ENCODE peak calls at places on chromosomes 5 and 9, in five cellular contexts. Z is body of pancreas, G is GM12878, X is upper lobe of left lung, Q is transverse colon. I is an unnamed sample.

GRCh38 chr9:2267171-2267740 is 252.1 kb downstream of the SMARCA2 start:
- DNase-seq in Z (peak), G (no peak), X (peak), Q (no peak), I (no peak)

GRCh38 chr5:43036856-43037711 is 3.0 kb downstream of the ANXA2R start:
- DNase-seq in Z (no peak), G (no peak), X (no peak), Q (peak), I (peak)

GRCh38 chr9:138028596-138028995 is 151.0 kb downstream of the CACNA1B start:
- DNase-seq in Z (no peak), G (no peak), X (no peak), Q (no peak), I (no peak)

GRCh38 chr5:111454198-111454606 is 58.1 kb downstream of the STARD4 start:
- DNase-seq in Z (no peak), G (no peak), X (no peak), Q (no peak), I (no peak)

GRCh38 chr5:121853853-121854252 is 2.2 kb downstream of the FTMT start:
- DNase-seq in Z (no peak), G (no peak), X (no peak), Q (no peak), I (no peak)

GRCh38 chr9:129262261-129262660 is 84.2 kb upstream of the IER5L start:
- DNase-seq in Z (no peak), G (no peak), X (no peak), Q (no peak), I (no peak)

GRCh38 chr5:31936699-31937098 is 237.4 kb downstream of the GOLPH3 start:
- DNase-seq in Z (no peak), G (no peak), X (no peak), Q (no peak), I (no peak)

GRCh38 chr5:122858451-122858850 is 13.0 kb downstream of the SNX24 start:
- DNase-seq in Z (no peak), G (no peak), X (no peak), Q (no peak), I (peak)

GRCh38 chr5:43313854-43314457 is 744 bp upstream of the HMGCS1 start:
- DNase-seq in Z (peak), G (no peak), X (no peak), Q (no peak), I (no peak)

GRCh38 chr9:33375841-33376321 is 26.5 kb downstream of the AQP7 start:
- DNase-seq in Z (peak), G (no peak), X (no peak), Q (no peak), I (no peak)

GRCh38 chr5:43037929-43038510 is 2.1 kb downstream of the ANXA2R start:
- DNase-seq in Z (no peak), G (no peak), X (peak), Q (peak), I (peak)

GRCh38 chr9:20559236-20559896 is 62.9 kb downstream of the MLLT3 start:
- DNase-seq in Z (no peak), G (no peak), X (no peak), Q (no peak), I (no peak)

GRCh38 chr5:169094586-169095409 is 206.1 kb downstream of the SLIT3 start:
- DNase-seq in Z (no peak), G (no peak), X (no peak), Q (no peak), I (no peak)

GRCh38 chr9:83622814-83623633 is at the start of gene IDNK:
- DNase-seq in Z (peak), G (no peak), X (peak), Q (peak), I (peak)

GRCh38 chr5:162529886-162530285 is 462.3 kb downstream of the GABRG2 start:
- DNase-seq in Z (no peak), G (no peak), X (peak), Q (no peak), I (no peak)

GRCh38 chr9:20512106-20512505 is 110.2 kb downstream of the MLLT3 start:
- DNase-seq in Z (no peak), G (no peak), X (no peak), Q (no peak), I (no peak)

GRCh38 chr9:2599896-2600295 is 21.7 kb upstream of the VLDLR start:
- DNase-seq in Z (no peak), G (no peak), X (no peak), Q (no peak), I (no peak)

GRCh38 chr9:82982271-82982880 is 80.6 kb downstream of the RASEF start:
- DNase-seq in Z (no peak), G (no peak), X (no peak), Q (no peak), I (no peak)

GRCh38 chr9:20725675-20726074 is 41.6 kb downstream of the FOCAD start:
- DNase-seq in Z (no peak), G (no peak), X (no peak), Q (no peak), I (no peak)

GRCh38 chr5:92861531-92862285 is 719.3 kb downstream of the NR2F1-AS1 start:
- DNase-seq in Z (no peak), G (no peak), X (no peak), Q (no peak), I (no peak)

DNA sequence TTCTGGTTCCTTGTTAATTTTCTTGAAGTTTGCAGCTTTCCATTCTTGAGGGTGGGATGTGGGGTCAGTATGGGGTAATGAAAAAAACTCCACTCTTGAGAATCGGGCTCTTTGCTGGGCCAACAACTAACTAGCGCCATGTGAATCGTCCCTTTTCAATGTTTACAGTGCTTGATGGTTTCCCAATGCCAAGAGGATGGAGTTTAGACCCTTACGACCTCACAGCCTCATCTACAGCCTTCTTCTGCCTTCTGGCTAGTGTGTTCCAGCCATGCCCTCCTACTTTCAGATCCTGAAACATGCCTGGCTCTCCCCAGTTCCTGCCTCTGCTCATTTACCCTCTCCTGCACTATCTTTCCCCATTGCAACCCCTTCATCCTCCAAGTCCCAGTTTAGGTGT is 20.8 kb upstream of the CAST start:
- DNase-seq in Z (no peak), G (no peak), X (no peak), Q (no peak), I (no peak)
- TF ChIP-seq POLR2A in Z (no peak), G (no peak), X (no peak), Q (no peak), I (no peak)

DNA sequence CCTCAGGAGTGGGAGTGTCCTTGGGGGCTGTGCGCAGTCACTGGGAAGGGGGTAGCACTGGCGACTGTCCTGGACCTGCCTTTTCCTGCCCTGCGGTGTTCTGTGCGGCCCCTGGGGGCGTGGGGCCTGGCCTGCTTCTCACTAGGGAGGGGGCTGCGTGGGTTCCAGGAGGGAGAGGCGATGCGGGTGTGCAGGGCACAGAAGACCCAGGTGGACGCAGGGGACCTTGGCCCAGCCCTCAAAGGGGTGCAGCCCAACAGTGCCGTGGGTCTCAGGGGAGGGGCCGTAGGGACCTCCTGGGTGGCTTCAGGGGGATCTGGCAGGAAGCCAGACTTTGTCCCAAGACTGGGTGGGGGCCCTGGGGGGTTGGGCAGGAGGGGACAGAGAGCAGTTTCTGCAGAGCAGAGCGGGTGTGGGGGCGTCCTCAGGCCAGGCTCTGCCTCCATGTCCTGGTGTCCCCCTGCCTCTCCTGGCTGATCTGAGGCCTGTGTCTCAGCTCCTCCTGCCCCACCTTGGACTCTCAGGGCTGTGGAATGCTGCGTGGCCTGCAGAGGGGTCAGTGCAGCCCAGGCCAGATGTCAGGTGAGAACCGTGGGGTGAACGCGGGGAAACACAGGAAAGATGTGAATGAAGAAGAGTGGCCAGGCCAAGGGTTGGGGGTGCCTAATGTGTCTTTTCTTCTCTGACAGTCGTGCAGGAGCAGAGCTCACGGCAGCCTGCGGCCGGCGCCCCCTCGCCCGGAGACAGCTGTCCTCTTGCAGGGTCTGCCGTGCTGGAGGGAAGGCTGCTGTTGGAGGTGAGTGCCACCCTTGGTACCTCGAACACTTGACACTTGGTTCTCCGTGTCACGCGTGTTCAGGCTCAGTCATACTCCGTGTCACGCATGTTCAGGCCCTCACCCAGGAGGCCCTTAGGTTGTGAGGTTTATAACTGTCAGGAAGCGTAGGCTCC is 54.7 kb downstream of the AHRR start:
- DNase-seq in Z (no peak), G (no peak), X (peak), Q (peak), I (no peak)
- TF ChIP-seq POLR2A in Z (no peak), G (no peak), X (no peak), Q (no peak), I (no peak)

DNA sequence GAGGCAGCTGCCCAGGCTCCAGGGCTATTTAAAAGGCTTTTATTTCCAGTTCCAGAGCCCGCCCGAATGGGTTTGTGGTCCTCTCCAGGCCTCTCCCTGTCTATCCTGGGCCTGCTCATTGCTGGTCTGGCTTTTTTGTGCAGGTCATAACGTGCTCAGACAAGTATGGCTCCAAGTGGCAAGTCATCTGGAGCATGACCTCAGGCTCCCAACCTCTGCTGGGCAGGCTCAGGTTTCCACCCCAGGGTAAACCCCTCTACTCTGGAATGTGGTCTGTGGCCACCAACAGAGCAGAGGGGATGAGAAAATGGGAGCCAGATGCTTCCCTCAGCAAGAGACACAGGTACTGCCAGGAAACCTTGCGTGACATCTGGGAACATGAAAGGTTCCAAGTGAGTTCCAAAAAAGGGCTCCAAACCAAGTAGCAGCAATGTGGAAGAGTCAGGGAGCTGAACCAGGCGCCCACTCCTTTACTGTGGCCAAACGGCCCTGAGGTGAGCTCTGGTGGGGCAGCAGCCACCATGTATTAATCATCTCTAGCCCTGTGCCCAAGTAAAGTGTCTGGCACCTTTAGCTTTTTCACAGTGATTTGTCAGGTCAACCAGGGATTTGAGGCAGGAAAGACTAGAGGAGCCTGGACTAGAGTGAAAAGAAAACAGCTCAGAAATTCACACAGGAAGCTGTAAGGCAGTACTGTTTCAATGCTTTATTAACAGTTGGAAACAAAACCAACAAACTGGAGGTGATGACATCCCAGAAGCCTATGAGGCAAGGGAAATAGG is 25.6 kb downstream of the PCDHGC5 start:
- DNase-seq in Z (no peak), G (no peak), X (no peak), Q (no peak), I (no peak)
- TF ChIP-seq POLR2A in Z (no peak), G (peak), X (no peak), Q (no peak), I (no peak)

GRCh38 chr5:134226441-134227192 is 744 bp upstream of the PPP2CA start:
- DNase-seq in Z (no peak), G (no peak), X (peak), Q (peak), I (peak)
- TF ChIP-seq POLR2A in Z (peak), G (peak), X (peak), Q (peak), I (peak)

GRCh38 chr9:92763721-92764380 is 782 bp downstream of the BICD2 start:
- DNase-seq in Z (no peak), G (no peak), X (peak), Q (peak), I (peak)

GRCh38 chr9:92767078-92768054 is 2.7 kb upstream of the BICD2 start:
- DNase-seq in Z (no peak), G (no peak), X (no peak), Q (no peak), I (no peak)

GRCh38 chr9:92764381-92764987 is at the start of gene BICD2:
- DNase-seq in Z (no peak), G (no peak), X (no peak), Q (no peak), I (no peak)

GRCh38 chr9:92762781-92763708 is 1.6 kb downstream of the BICD2 start:
- DNase-seq in Z (no peak), G (no peak), X (no peak), Q (no peak), I (peak)

DNA sequence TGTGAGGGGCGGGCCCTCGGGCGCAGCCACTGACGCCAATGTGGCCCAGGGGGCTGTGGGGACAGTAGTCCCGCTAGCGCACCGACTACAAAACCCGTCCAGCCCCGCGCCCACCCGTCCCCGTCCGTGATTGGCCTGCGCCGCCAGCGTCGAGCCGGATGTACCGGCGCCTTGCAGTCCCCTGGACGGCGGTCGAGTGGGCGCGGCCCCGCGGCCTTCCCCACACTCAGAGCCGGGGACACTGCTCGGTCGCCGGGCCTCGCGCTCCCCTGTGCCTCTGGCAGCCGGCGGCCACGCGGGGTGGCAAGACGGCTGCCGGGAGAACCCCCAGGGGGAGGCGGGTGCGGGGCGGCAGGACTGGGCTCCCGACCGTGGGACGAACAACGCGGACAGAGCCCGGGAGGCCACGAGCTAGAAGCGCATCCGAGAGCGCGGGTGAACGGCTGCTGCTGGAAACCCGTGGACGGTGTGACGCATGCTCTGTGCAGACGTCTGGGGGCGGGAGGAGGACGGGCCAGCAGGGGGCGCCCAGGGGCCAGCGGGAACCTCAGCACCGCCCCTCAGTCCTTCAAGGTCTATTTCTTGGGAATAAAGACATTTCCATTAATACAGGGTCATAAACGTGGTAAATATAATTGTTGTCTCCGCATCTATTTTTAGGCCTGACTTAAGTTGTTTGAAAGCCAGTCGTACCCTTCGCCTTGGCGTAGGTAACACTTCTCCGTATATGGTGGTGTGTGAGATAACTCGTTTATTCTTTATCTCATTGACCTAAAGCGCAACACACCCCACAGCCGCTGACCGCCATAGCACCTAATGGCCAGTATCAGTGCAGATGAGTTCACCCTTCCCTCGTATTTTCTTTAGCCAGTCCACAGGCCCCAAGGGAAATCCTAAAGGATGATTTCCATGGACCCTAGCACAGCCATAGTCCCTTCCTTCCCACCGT is 629 bp upstream of the BICD2 start:
- DNase-seq in Z (peak), G (peak), X (peak), Q (peak), I (peak)
- TF ChIP-seq POLR2A in Z (peak), G (peak), X (peak), Q (peak), I (peak)

DNA sequence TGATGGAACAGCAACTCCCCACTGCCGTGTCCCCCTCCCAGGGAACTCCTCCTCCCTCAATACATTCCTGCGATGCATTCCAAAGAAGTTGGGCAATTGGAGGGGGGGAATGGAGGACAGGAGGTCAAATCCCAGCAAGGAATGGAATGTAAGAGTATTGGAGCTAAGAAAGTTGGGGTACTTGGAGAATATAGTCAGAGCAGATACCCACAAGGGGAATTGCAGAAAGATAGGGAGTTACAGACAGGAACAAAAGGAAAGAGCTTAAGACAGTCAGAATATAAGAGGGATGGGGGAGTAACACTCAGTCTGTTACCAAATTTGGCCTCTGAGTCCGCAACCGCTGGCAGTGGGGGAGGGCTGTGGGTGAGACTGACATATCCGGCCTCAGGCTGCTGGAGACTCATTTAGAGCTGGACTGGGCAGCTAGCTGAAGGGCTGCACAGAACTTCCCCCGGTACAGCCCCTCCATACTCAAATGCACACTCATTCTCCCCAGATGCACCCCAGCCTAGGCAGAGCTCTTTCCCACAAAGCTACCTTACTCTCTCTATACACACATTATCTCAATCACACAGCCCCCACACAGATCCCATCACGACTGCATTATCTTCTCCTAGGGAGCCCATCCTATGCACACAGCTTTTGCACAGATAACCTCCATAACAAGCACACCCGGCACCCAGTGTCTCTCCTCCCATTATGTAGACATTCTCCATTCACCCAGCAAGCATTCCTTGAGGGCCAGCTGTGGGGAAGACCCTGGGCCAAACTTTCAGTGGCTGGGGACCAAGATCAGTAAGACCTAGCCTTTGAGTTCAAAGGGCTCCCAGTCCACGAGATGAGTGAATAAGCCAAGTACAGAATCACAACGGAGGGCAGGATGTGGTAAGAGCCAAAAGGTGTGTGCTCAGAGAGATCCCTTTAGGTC is 3.7 kb downstream of the TLN1 start:
- DNase-seq in Z (peak), G (no peak), X (peak), Q (peak), I (peak)
- TF ChIP-seq POLR2A in Z (no peak), G (peak), X (peak), Q (peak), I (peak)

I was measured in erythroblast.